ENCODE peak calls at places on chromosomes 6 and 20, in ten cellular contexts. One of them, this sample, is unnamed.

GRCh38 chr6:102631921-102632320 is 1238.4 kb downstream of the GRIK2 start:
- DNase-seq in HepG2: no peak
- DNase-seq in tibial nerve: no peak
- DNase-seq in stomach: no peak
- DNase-seq in suprapubic skin: no peak
- DNase-seq in ovary: no peak
- DNase-seq in A549: no peak
- DNase-seq in GM12878: no peak
- DNase-seq in sigmoid colon: no peak
- DNase-seq in K562: no peak
- DNase-seq in this sample: no peak

GRCh38 chr6:79525272-79526100 is 11.7 kb downstream of the LCA5 start:
- DNase-seq in stomach: no peak
- DNase-seq in suprapubic skin: no peak
- DNase-seq in HepG2: peak
- DNase-seq in tibial nerve: peak
- DNase-seq in GM12878: no peak
- DNase-seq in sigmoid colon: no peak
- DNase-seq in A549: peak
- DNase-seq in ovary: peak
- DNase-seq in K562: peak
- DNase-seq in this sample: no peak

GRCh38 chr20:59412896-59413295 is 112.5 kb downstream of the EDN3 start:
- DNase-seq in stomach: no peak
- DNase-seq in ovary: no peak
- DNase-seq in tibial nerve: no peak
- DNase-seq in sigmoid colon: peak
- DNase-seq in K562: no peak
- DNase-seq in GM12878: no peak
- DNase-seq in A549: peak
- DNase-seq in suprapubic skin: no peak
- DNase-seq in HepG2: no peak
- DNase-seq in this sample: no peak

GRCh38 chr6:166514196-166514595 is 72.3 kb downstream of the RAMACL start:
- DNase-seq in sigmoid colon: no peak
- DNase-seq in stomach: no peak
- DNase-seq in suprapubic skin: no peak
- DNase-seq in HepG2: no peak
- DNase-seq in A549: no peak
- DNase-seq in tibial nerve: no peak
- DNase-seq in K562: no peak
- DNase-seq in GM12878: no peak
- DNase-seq in ovary: no peak
- DNase-seq in this sample: no peak

GRCh38 chr6:11096109-11096508 is 2.5 kb downstream of the SMIM13 start:
- DNase-seq in suprapubic skin: no peak
- DNase-seq in ovary: no peak
- DNase-seq in stomach: no peak
- DNase-seq in tibial nerve: no peak
- DNase-seq in K562: no peak
- DNase-seq in GM12878: no peak
- DNase-seq in HepG2: peak
- DNase-seq in sigmoid colon: no peak
- DNase-seq in A549: peak
- DNase-seq in this sample: peak

GRCh38 chr6:72911463-72912153 is 289.7 kb downstream of the KCNQ5 start:
- DNase-seq in tibial nerve: no peak
- DNase-seq in ovary: no peak
- DNase-seq in HepG2: no peak
- DNase-seq in suprapubic skin: no peak
- DNase-seq in GM12878: no peak
- DNase-seq in stomach: no peak
- DNase-seq in A549: no peak
- DNase-seq in K562: no peak
- DNase-seq in sigmoid colon: no peak
- DNase-seq in this sample: no peak

GRCh38 chr20:49303211-49303610 is 25.4 kb upstream of the ZNFX1 start:
- DNase-seq in K562: no peak
- DNase-seq in stomach: no peak
- DNase-seq in sigmoid colon: no peak
- DNase-seq in tibial nerve: no peak
- DNase-seq in ovary: no peak
- DNase-seq in suprapubic skin: no peak
- DNase-seq in GM12878: no peak
- DNase-seq in A549: no peak
- DNase-seq in HepG2: no peak
- DNase-seq in this sample: no peak

GRCh38 chr6:72111611-72112010 is 225.3 kb downstream of the RIMS1 start:
- DNase-seq in ovary: no peak
- DNase-seq in stomach: no peak
- DNase-seq in K562: no peak
- DNase-seq in sigmoid colon: no peak
- DNase-seq in A549: no peak
- DNase-seq in GM12878: no peak
- DNase-seq in tibial nerve: no peak
- DNase-seq in suprapubic skin: no peak
- DNase-seq in HepG2: no peak
- DNase-seq in this sample: no peak

GRCh38 chr20:58393299-58393698 is 4.3 kb downstream of the VAPB start:
- DNase-seq in HepG2: no peak
- DNase-seq in stomach: no peak
- DNase-seq in sigmoid colon: no peak
- DNase-seq in suprapubic skin: no peak
- DNase-seq in tibial nerve: no peak
- DNase-seq in GM12878: no peak
- DNase-seq in A549: no peak
- DNase-seq in K562: no peak
- DNase-seq in ovary: no peak
- DNase-seq in this sample: no peak

GRCh38 chr6:100372326-100372725 is 92.4 kb downstream of the SIM1 start:
- DNase-seq in tibial nerve: no peak
- DNase-seq in GM12878: no peak
- DNase-seq in HepG2: no peak
- DNase-seq in K562: no peak
- DNase-seq in A549: no peak
- DNase-seq in stomach: no peak
- DNase-seq in suprapubic skin: no peak
- DNase-seq in ovary: no peak
- DNase-seq in sigmoid colon: no peak
- DNase-seq in this sample: no peak

GRCh38 chr6:113734886-113735481 is 122.2 kb upstream of the MARCKS start:
- DNase-seq in tibial nerve: no peak
- DNase-seq in suprapubic skin: no peak
- DNase-seq in sigmoid colon: no peak
- DNase-seq in ovary: no peak
- DNase-seq in stomach: no peak
- DNase-seq in GM12878: no peak
- DNase-seq in HepG2: no peak
- DNase-seq in A549: no peak
- DNase-seq in K562: no peak
- DNase-seq in this sample: no peak

GRCh38 chr6:113735487-113735886 is 121.7 kb upstream of the MARCKS start:
- DNase-seq in suprapubic skin: no peak
- DNase-seq in A549: no peak
- DNase-seq in ovary: no peak
- DNase-seq in tibial nerve: no peak
- DNase-seq in sigmoid colon: no peak
- DNase-seq in stomach: no peak
- DNase-seq in K562: no peak
- DNase-seq in HepG2: no peak
- DNase-seq in GM12878: no peak
- DNase-seq in this sample: no peak

GRCh38 chr6:113731528-113731927 is 125.6 kb upstream of the MARCKS start:
- DNase-seq in A549: no peak
- DNase-seq in ovary: no peak
- DNase-seq in HepG2: no peak
- DNase-seq in tibial nerve: no peak
- DNase-seq in K562: no peak
- DNase-seq in suprapubic skin: no peak
- DNase-seq in stomach: no peak
- DNase-seq in GM12878: no peak
- DNase-seq in sigmoid colon: no peak
- DNase-seq in this sample: no peak

GRCh38 chr6:113733386-113733785 is 123.8 kb upstream of the MARCKS start:
- DNase-seq in K562: no peak
- DNase-seq in GM12878: no peak
- DNase-seq in stomach: no peak
- DNase-seq in sigmoid colon: no peak
- DNase-seq in A549: no peak
- DNase-seq in suprapubic skin: no peak
- DNase-seq in HepG2: no peak
- DNase-seq in tibial nerve: no peak
- DNase-seq in ovary: no peak
- DNase-seq in this sample: no peak

GRCh38 chr6:113732384-113732966 is 124.7 kb upstream of the MARCKS start:
- DNase-seq in K562: no peak
- DNase-seq in GM12878: no peak
- DNase-seq in A549: no peak
- DNase-seq in tibial nerve: peak
- DNase-seq in stomach: no peak
- DNase-seq in HepG2: peak
- DNase-seq in sigmoid colon: peak
- DNase-seq in ovary: no peak
- DNase-seq in suprapubic skin: no peak
- DNase-seq in this sample: no peak
- TF ChIP-seq EP300 in K562: no peak
- TF ChIP-seq EP300 in GM12878: no peak
- TF ChIP-seq EP300 in A549: no peak
- TF ChIP-seq EP300 in tibial nerve: no peak
- TF ChIP-seq EP300 in stomach: no peak
- TF ChIP-seq EP300 in HepG2: no peak
- TF ChIP-seq EP300 in sigmoid colon: no peak
- TF ChIP-seq EP300 in ovary: no peak
- TF ChIP-seq EP300 in suprapubic skin: no peak
- TF ChIP-seq EP300 in this sample: no peak

GRCh38 chr20:13650474-13650873 is 11.7 kb upstream of the TASP1 start:
- DNase-seq in GM12878: no peak
- DNase-seq in tibial nerve: no peak
- DNase-seq in HepG2: no peak
- DNase-seq in A549: no peak
- DNase-seq in K562: no peak
- DNase-seq in sigmoid colon: no peak
- DNase-seq in ovary: no peak
- DNase-seq in stomach: no peak
- DNase-seq in suprapubic skin: no peak
- DNase-seq in this sample: no peak

GRCh38 chr20:13659288-13659687 is 20.6 kb upstream of the TASP1 start:
- DNase-seq in GM12878: peak
- DNase-seq in HepG2: no peak
- DNase-seq in A549: no peak
- DNase-seq in K562: no peak
- DNase-seq in suprapubic skin: no peak
- DNase-seq in sigmoid colon: no peak
- DNase-seq in tibial nerve: no peak
- DNase-seq in ovary: no peak
- DNase-seq in stomach: no peak
- DNase-seq in this sample: no peak

GRCh38 chr20:13649548-13649947 is 10.8 kb upstream of the TASP1 start:
- DNase-seq in stomach: no peak
- DNase-seq in sigmoid colon: peak
- DNase-seq in ovary: no peak
- DNase-seq in suprapubic skin: peak
- DNase-seq in tibial nerve: peak
- DNase-seq in K562: no peak
- DNase-seq in HepG2: no peak
- DNase-seq in A549: no peak
- DNase-seq in GM12878: no peak
- DNase-seq in this sample: peak

GRCh38 chr20:13656721-13657368 is 18.1 kb upstream of the TASP1 start:
- DNase-seq in sigmoid colon: no peak
- DNase-seq in stomach: no peak
- DNase-seq in GM12878: no peak
- DNase-seq in ovary: no peak
- DNase-seq in HepG2: no peak
- DNase-seq in suprapubic skin: no peak
- DNase-seq in A549: no peak
- DNase-seq in K562: no peak
- DNase-seq in tibial nerve: no peak
- DNase-seq in this sample: no peak

GRCh38 chr20:13654463-13655023 is 15.8 kb upstream of the TASP1 start:
- DNase-seq in ovary: no peak
- DNase-seq in A549: no peak
- DNase-seq in stomach: no peak
- DNase-seq in K562: no peak
- DNase-seq in HepG2: no peak
- DNase-seq in GM12878: no peak
- DNase-seq in tibial nerve: no peak
- DNase-seq in sigmoid colon: no peak
- DNase-seq in suprapubic skin: no peak
- DNase-seq in this sample: no peak
- TF ChIP-seq EP300 in ovary: no peak
- TF ChIP-seq EP300 in A549: no peak
- TF ChIP-seq EP300 in stomach: no peak
- TF ChIP-seq EP300 in K562: no peak
- TF ChIP-seq EP300 in HepG2: no peak
- TF ChIP-seq EP300 in GM12878: no peak
- TF ChIP-seq EP300 in tibial nerve: no peak
- TF ChIP-seq EP300 in sigmoid colon: no peak
- TF ChIP-seq EP300 in suprapubic skin: no peak
- TF ChIP-seq EP300 in this sample: no peak

DNA sequence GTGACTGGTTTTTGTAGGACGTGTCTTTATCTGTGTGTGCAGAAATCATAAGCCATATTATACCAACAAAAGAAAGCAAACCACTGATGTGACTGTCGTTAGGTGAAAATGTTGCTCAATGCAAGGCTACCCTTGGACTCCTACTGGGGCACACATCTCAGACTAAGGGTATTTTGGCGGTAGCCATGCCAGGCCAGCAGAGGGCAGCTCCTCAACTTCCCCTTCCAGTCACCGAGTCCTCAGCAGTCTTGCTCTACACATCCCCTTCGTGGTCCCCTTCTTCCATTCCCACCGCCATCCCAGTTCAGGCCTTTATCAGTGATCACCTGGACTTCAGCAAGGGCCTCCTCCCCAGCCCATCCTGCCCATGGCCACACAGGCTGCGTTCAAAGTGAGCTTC is 113.7 kb upstream of the GGTLC1 start:
- DNase-seq in sigmoid colon: no peak
- DNase-seq in K562: no peak
- DNase-seq in HepG2: peak
- DNase-seq in tibial nerve: no peak
- DNase-seq in GM12878: no peak
- DNase-seq in ovary: no peak
- DNase-seq in A549: peak
- DNase-seq in stomach: no peak
- DNase-seq in suprapubic skin: no peak
- DNase-seq in this sample: no peak
- TF ChIP-seq EP300 in sigmoid colon: no peak
- TF ChIP-seq EP300 in K562: no peak
- TF ChIP-seq EP300 in HepG2: no peak
- TF ChIP-seq EP300 in tibial nerve: no peak
- TF ChIP-seq EP300 in GM12878: no peak
- TF ChIP-seq EP300 in ovary: no peak
- TF ChIP-seq EP300 in A549: no peak
- TF ChIP-seq EP300 in stomach: no peak
- TF ChIP-seq EP300 in suprapubic skin: no peak
- TF ChIP-seq EP300 in this sample: no peak

DNA sequence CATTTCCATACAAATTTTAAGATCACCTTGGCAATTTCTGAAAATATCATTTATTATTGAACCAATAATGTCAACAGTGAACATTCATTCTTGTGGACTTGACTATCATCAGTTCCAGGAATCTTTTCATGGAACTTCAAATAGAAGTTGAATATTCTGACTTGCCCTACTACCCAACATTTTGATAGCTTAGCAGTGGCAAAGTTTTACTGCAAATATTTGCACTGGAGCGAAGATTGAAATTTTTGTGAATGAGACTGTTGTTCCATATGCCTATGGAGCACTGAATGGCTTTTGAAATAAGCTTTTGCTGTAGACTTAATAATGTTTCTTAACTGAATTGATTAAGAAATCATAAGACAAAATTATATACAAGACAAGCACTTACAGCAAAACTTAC is 23.6 kb downstream of the BEND6 start:
- DNase-seq in tibial nerve: no peak
- DNase-seq in stomach: no peak
- DNase-seq in suprapubic skin: no peak
- DNase-seq in GM12878: no peak
- DNase-seq in K562: no peak
- DNase-seq in HepG2: peak
- DNase-seq in ovary: no peak
- DNase-seq in sigmoid colon: no peak
- DNase-seq in A549: no peak
- DNase-seq in this sample: no peak
- TF ChIP-seq EP300 in tibial nerve: no peak
- TF ChIP-seq EP300 in stomach: no peak
- TF ChIP-seq EP300 in suprapubic skin: no peak
- TF ChIP-seq EP300 in GM12878: no peak
- TF ChIP-seq EP300 in K562: no peak
- TF ChIP-seq EP300 in HepG2: no peak
- TF ChIP-seq EP300 in ovary: no peak
- TF ChIP-seq EP300 in sigmoid colon: no peak
- TF ChIP-seq EP300 in A549: no peak
- TF ChIP-seq EP300 in this sample: no peak